ENCODE peak calls at places on chromosomes 5 and 9, in nine cellular contexts. K, F, S, I, A, E, T, Z and H are unnamed samples.

GRCh38 chr9:135574331-135574730 is 12.8 kb downstream of the PAEP start:
- DNase-seq in E (no peak), Z (no peak), A (no peak), K (no peak), S (no peak), T (no peak), F (no peak), I (no peak), H (no peak)

GRCh38 chr9:38312406-38312805 is 80.1 kb upstream of the ALDH1B1 start:
- DNase-seq in F (no peak), I (no peak), T (no peak), S (no peak), K (no peak), A (no peak), Z (no peak), E (no peak), H (no peak)

GRCh38 chr5:34857161-34857560 is 18.2 kb downstream of the TTC23L start:
- DNase-seq in Z (no peak), T (no peak), A (no peak), S (no peak), F (no peak), E (no peak), I (no peak), K (no peak), H (no peak)

GRCh38 chr5:15554542-15554941 is 54.6 kb downstream of the FBXL7 start:
- DNase-seq in E (no peak), I (no peak), A (no peak), S (no peak), K (no peak), T (no peak), Z (no peak), F (no peak), H (no peak)

GRCh38 chr9:110126986-110127864 is 80.7 kb downstream of the C9orf152 start:
- DNase-seq in S (peak), Z (no peak), T (no peak), K (peak), A (peak), E (peak), F (no peak), I (no peak), H (no peak)

GRCh38 chr5:146334074-146334533 is 4.5 kb upstream of the POU4F3 start:
- DNase-seq in A (no peak), K (no peak), T (no peak), E (no peak), Z (no peak), F (no peak), S (no peak), I (no peak), H (no peak)

GRCh38 chr9:73153793-73154227 is 2.1 kb downstream of the ANXA1 start:
- DNase-seq in S (no peak), T (no peak), A (no peak), K (no peak), I (peak), F (peak), E (no peak), Z (peak), H (no peak)

GRCh38 chr5:173331956-173332479 is 3.8 kb upstream of the STC2 start:
- DNase-seq in Z (peak), T (peak), F (peak), I (peak), A (peak), K (peak), E (peak), S (peak), H (peak)

GRCh38 chr5:64074533-64074932 is 91.1 kb upstream of the RNF180 start:
- DNase-seq in K (no peak), T (no peak), F (peak), A (peak), S (no peak), Z (peak), I (peak), E (no peak), H (no peak)

GRCh38 chr5:82068723-82069122 is 96.9 kb downstream of the ATG10 start:
- DNase-seq in F (no peak), T (no peak), I (no peak), K (no peak), A (no peak), Z (no peak), E (no peak), S (no peak), H (no peak)

GRCh38 chr9:137496601-137497375 is 37.7 kb upstream of the NSMF start:
- DNase-seq in F (no peak), E (no peak), K (no peak), I (no peak), S (no peak), Z (no peak), T (no peak), A (no peak), H (no peak)

GRCh38 chr9:109022909-109023308 is 9.6 kb upstream of the CTNNAL1 start:
- DNase-seq in S (no peak), E (no peak), Z (no peak), K (no peak), F (no peak), A (no peak), I (no peak), T (no peak), H (no peak)

DNA sequence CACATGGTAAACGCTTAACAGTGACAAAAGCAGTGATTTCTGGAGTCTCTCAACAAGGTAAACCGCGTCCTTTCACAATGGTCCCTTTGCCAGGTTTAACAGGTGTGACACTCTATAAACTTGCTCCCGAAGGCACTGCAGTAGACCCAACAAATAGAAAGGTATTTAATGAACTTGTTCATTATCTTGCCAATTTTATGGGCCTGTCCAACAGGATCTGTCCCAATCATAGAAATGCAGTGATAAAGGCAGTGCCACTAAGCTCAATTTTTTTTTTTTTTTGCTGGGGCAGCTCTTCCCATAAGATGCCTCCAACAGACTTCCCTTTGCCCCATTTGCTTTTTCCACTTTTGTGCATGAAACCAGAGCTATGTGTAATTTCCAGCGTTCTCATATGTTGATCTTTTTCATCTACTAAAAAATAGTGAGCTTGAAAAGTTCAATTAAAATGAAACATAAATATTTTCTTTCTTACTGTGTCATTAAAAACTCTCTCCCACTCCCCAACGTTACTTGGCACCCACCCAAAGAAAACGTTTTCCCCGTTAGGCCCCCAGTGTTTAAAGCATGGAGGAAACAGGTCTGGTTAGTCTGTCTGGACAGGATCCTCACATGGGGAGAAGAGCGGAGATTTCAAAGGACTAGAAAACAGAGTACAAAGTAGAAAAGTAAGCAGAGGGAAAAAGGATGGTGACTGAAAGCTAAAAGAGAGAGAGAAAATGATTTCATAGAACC is 80.9 kb upstream of the SPATA31D4 start:
- DNase-seq in Z (no peak), S (no peak), K (no peak), A (no peak), E (no peak), I (no peak), T (peak), F (no peak), H (no peak)
- H3K27ac ChIP-seq in Z (no peak), S (no peak), K (no peak), A (no peak), E (no peak), I (no peak), T (no peak), F (peak), H (no peak)

DNA sequence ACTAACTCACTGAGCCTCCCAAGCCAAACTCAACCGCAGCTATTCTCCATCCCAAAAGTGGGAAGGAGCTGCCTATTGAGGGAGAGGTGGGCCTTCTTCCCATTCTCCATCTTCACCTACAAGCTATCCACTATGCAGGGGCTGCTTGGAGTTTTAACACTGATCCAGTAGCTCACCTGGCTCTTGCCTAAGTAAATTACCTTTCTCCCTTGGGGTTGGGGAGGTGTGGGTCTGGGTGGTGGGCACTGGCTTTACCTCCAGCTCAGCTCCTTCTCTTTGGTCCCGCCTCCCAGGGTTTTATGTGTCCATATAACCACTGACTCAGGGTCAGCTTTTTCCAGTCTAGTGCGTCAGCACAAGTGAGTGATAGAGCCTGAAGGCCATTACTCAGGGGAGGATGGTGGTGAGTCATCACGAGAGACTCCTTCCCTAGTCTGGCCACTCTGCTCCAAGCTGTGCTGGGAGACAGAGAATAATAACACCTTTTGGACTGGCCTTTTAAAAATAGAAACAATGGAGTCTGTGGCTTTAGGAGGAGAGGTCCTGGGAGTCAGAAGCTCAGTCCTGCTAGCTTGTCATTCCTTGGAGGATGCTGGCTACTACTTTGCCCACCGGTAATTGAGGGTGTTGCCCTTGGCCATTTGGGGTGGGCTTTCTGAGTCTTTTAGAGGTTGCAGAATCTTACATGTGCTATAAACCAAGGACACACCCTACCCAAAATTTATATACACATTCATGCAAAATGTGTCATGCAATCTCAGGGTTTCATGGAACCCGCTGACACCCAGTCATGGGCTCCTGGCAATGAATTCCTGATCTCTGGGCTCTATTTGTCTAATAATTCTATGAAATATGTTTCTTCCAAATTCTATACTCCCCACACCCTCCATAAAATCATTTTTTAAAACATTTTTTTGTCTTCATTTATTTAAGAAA is 35.6 kb upstream of the ATP6V1G1 start:
- DNase-seq in F (peak), S (peak), Z (peak), E (peak), A (peak), K (peak), I (peak), T (no peak), H (no peak)
- H3K27ac ChIP-seq in F (peak), S (no peak), Z (peak), E (no peak), A (peak), K (peak), I (no peak), T (no peak), H (no peak)

DNA sequence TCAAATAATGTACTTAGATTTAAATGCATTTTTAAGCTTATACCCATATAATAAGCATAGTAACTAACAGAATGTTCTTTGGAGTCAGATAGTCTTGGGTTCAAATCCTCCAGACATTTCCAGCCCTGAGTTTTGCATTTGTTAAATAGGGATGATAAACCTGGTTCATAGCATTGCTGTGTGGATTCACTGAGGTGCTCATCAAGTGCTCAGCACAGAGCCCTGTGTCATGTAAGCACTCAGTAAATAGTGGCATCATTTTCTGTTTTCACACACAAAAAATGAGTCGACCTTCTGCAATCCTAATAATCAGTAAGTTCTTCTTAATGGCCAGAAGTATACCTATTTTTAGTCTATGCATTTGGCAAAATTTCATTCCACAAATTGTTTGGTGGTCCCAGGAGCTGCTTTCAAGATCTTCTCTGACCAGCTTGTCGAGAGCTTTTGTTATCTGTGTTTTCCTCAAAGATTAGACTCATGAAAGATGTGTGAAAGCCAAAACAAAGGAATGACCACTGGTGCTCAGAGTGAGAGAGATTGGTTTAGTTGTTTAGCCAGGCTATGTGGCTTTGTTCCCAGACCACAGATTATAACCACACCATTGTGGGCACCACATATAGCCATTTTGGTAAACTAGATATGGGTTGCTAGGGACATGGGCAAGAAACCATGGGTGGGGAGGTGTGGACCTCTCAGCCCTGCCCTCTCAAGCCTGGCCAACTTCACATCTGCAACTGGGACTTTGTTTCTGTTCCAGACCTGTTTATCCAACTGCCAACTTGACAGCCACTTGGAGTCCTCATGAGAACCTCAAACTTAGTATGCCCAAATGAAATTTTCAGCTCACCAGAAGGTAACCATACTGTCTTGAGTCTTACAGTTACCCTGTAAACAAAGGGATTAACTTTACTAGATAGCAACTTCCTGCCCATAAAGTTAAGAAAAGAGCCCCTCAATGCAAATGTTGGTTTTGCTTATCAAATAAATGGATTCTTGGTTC is 45.0 kb downstream of the DOCK8 start:
- DNase-seq in I (no peak), A (no peak), E (no peak), Z (peak), K (no peak), F (no peak), S (no peak), T (no peak), H (no peak)
- H3K27ac ChIP-seq in I (no peak), A (no peak), E (no peak), Z (peak), K (no peak), F (no peak), S (no peak), T (no peak), H (no peak)

DNA sequence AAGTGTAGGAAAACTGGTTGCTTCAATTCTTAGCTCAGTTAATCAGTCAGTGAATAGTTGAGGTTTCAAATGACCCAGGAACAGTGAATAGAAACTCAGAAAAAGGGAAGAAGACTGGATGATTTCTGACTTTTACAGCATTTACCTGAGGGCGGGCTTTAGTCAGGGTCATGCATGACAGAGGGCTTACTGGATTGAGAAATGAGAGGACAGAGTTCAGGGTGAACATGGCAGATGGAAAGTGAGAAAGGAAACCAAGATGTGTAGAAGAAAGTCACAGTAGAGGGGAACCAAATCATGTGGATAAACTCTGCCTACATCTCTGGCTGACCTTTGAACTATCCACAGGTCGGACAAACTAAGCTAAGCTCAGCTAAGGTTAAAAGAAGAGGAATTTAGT is 596.0 kb downstream of the SEMA5A start:
- DNase-seq in T (no peak), F (no peak), S (no peak), A (no peak), K (no peak), E (no peak), Z (no peak), I (no peak), H (no peak)
- H3K27ac ChIP-seq in T (no peak), F (no peak), S (no peak), A (no peak), K (no peak), E (no peak), Z (no peak), I (no peak), H (no peak)